ENCODE peak calls at places on chromosomes 13 and 19, in four cellular contexts. H is astrocyte of the spinal cord, U is H54, O is GM23248. Y is an unnamed sample.

GRCh38 chr19:45884682-45885555 is 1.0 kb downstream of the IRF2BP1 start:
- DNase-seq in O (peak), U (no peak), H (no peak), Y (no peak)

GRCh38 chr13:52665325-52665724 is 12.7 kb downstream of the SUGT1 start:
- DNase-seq in H (peak), O (peak), U (no peak), Y (peak)

GRCh38 chr13:42990147-42990990 is 1.7 kb downstream of the EPSTI1 start:
- DNase-seq in U (no peak), O (peak), H (peak), Y (no peak)

GRCh38 chr13:25391932-25392331 is 20.2 kb downstream of the ATP8A2 start:
- DNase-seq in U (no peak), H (no peak), O (no peak), Y (no peak)

GRCh38 chr19:8611890-8612806 is 1.6 kb upstream of the ADAMTS10 start:
- DNase-seq in O (peak), H (peak), U (peak), Y (no peak)

GRCh38 chr19:28669804-28670203 is 543.1 kb downstream of the UQCRFS1 start:
- DNase-seq in U (no peak), O (no peak), H (no peak), Y (no peak)

GRCh38 chr19:57830071-57830602 is at the start of gene ZNF587B:
- DNase-seq in U (no peak), H (peak), O (peak), Y (no peak)

GRCh38 chr13:92804346-92804745 is 422.3 kb upstream of the GPC6 start:
- DNase-seq in H (peak), O (peak), U (no peak), Y (no peak)

GRCh38 chr19:17259118-17259780 is 5.3 kb downstream of the USHBP1 start:
- DNase-seq in H (peak), O (peak), U (no peak), Y (no peak)

GRCh38 chr19:42412223-42412622 is 15.0 kb downstream of the LIPE start:
- DNase-seq in O (no peak), U (peak), H (no peak), Y (no peak)

GRCh38 chr13:50128406-50129048 is 113.3 kb downstream of the KCNRG start:
- DNase-seq in H (no peak), O (no peak), U (no peak), Y (no peak)

GRCh38 chr19:39852882-39853281 is 6.7 kb upstream of the FBL start:
- DNase-seq in O (no peak), H (no peak), U (no peak), Y (no peak)

GRCh38 chr13:27634791-27635190 is 13.1 kb downstream of the POLR1D start:
- DNase-seq in H (no peak), U (no peak), O (no peak), Y (no peak)

Y was measured in RWPE1.